ENCODE peak calls at places on chromosomes 3 and 15, in five cellular contexts. B is cardiac fibroblast, W is smooth muscle cell of the brain vasculature, J is NCI-H1092, V is anterior cingulate cortex. Z is an unnamed sample.

GRCh38 chr15:89685995-89686394 is 4.6 kb downstream of the PEX11A start:
- DNase-seq in B (no peak), W (no peak), J (no peak), V (no peak), Z (no peak)

GRCh38 chr3:125061170-125061569 is 5.4 kb upstream of the HEG1 start:
- DNase-seq in B (peak), W (no peak), J (no peak), V (no peak), Z (no peak)

GRCh38 chr15:90698629-90699028 is 18.5 kb upstream of the BLM start:
- DNase-seq in B (no peak), W (no peak), J (no peak), V (no peak), Z (no peak)

GRCh38 chr15:35393403-35393802 is 152.6 kb downstream of the DPH6 start:
- DNase-seq in B (no peak), W (no peak), J (no peak), V (no peak), Z (no peak)

GRCh38 chr3:110243081-110243480 is 828.5 kb upstream of the NECTIN3 start:
- DNase-seq in B (peak), W (no peak), J (no peak), V (no peak), Z (no peak)

GRCh38 chr3:98817546-98817945 is 54.4 kb downstream of the ST3GAL6 start:
- DNase-seq in B (peak), W (no peak), J (peak), V (peak), Z (no peak)

GRCh38 chr15:60212536-60212935 is 185.2 kb downstream of the ANXA2 start:
- DNase-seq in B (no peak), W (no peak), J (no peak), V (no peak), Z (no peak)

GRCh38 chr3:88301273-88302002 is 151.7 kb downstream of the C3orf38 start:
- DNase-seq in B (no peak), W (no peak), J (no peak), V (no peak), Z (no peak)

GRCh38 chr15:49494842-49495241 is 71.8 kb downstream of the FGF7 start:
- DNase-seq in B (no peak), W (no peak), J (no peak), V (no peak), Z (no peak)

GRCh38 chr3:127476936-127477335 is 113.6 kb downstream of the TPRA1 start:
- DNase-seq in B (no peak), W (no peak), J (no peak), V (no peak), Z (no peak)

GRCh38 chr15:52780172-52780980 is 9.8 kb downstream of the ONECUT1 start:
- DNase-seq in B (peak), W (peak), J (peak), V (peak), Z (no peak)

GRCh38 chr3:45165497-45166282 is 19.5 kb upstream of the CDCP1 start:
- DNase-seq in B (no peak), W (no peak), J (no peak), V (no peak), Z (no peak)

GRCh38 chr3:25156526-25157075 is 271.5 kb upstream of the RARB start:
- DNase-seq in B (peak), W (no peak), J (no peak), V (no peak), Z (no peak)

GRCh38 chr3:197749315-197749600 is 425 bp upstream of the FYTTD1 start:
- DNase-seq in B (peak), W (no peak), J (peak), V (no peak), Z (peak)

GRCh38 chr3:133742351-133743091 is 3.7 kb upstream of the TF start:
- DNase-seq in B (peak), W (peak), J (peak), V (peak), Z (no peak)

GRCh38 chr3:154428369-154429206 is 1.4 kb downstream of the GPR149 start:
- DNase-seq in B (no peak), W (no peak), J (no peak), V (no peak), Z (no peak)

GRCh38 chr3:70981252-70981933 is 602.1 kb downstream of the FOXP1 start:
- DNase-seq in B (no peak), W (no peak), J (no peak), V (no peak), Z (no peak)

GRCh38 chr3:131299836-131300235 is 81.7 kb upstream of the NUDT16 start:
- DNase-seq in B (no peak), W (no peak), J (no peak), V (no peak), Z (no peak)

GRCh38 chr3:67819447-67819846 is 165.0 kb upstream of the SUCLG2 start:
- DNase-seq in B (no peak), W (no peak), J (no peak), V (no peak), Z (no peak)

GRCh38 chr15:26864664-26865191 is 2.1 kb upstream of the GABRA5 start:
- DNase-seq in B (peak), W (peak), J (peak), V (peak), Z (no peak)

GRCh38 chr3:171193693-171194092 is 167.2 kb upstream of the SLC2A2 start:
- DNase-seq in B (no peak), W (no peak), J (no peak), V (no peak), Z (no peak)

GRCh38 chr3:29655016-29655415 is 374.1 kb downstream of the RBMS3 start:
- DNase-seq in B (no peak), W (no peak), J (no peak), V (no peak), Z (no peak)

GRCh38 chr3:137163241-137163916 is 205.6 kb downstream of the IL20RB start:
- DNase-seq in B (no peak), W (no peak), J (no peak), V (no peak), Z (peak)

GRCh38 chr15:98673133-98673532 is 24.8 kb downstream of the IGF1R start:
- DNase-seq in B (no peak), W (no peak), J (no peak), V (no peak), Z (no peak)

GRCh38 chr15:98070132-98070531 is 109.6 kb downstream of the ARRDC4 start:
- DNase-seq in B (no peak), W (no peak), J (no peak), V (no peak), Z (no peak)

GRCh38 chr3:49906004-49906860 is 2.6 kb upstream of the MST1R start:
- DNase-seq in B (peak), W (no peak), J (no peak), V (peak), Z (no peak)

GRCh38 chr15:25345943-25346342 is 92.9 kb downstream of the UBE3A start:
- DNase-seq in B (peak), W (no peak), J (no peak), V (peak), Z (peak)

GRCh38 chr3:99330281-99330680 is 308.1 kb upstream of the COL8A1 start:
- DNase-seq in B (peak), W (no peak), J (no peak), V (no peak), Z (no peak)

GRCh38 chr15:88657326-88658069 is 18.7 kb downstream of the ISG20 start:
- DNase-seq in B (peak), W (no peak), J (no peak), V (peak), Z (no peak)

GRCh38 chr15:69451951-69452701 is 492 bp upstream of the RPLP1 start:
- DNase-seq in B (peak), W (no peak), J (no peak), V (no peak), Z (no peak)

GRCh38 chr15:87758739-87759457 is 497.6 kb downstream of the NTRK3 start:
- DNase-seq in B (peak), W (no peak), J (no peak), V (no peak), Z (no peak)

GRCh38 chr3:183278479-183279088 is 25.5 kb downstream of the B3GNT5 start:
- DNase-seq in B (no peak), W (no peak), J (no peak), V (no peak), Z (no peak)

GRCh38 chr3:194064380-194065118 is 71.4 kb upstream of the HES1 start:
- DNase-seq in B (no peak), W (no peak), J (no peak), V (no peak), Z (no peak)

GRCh38 chr15:100114526-100114925 is 227.2 kb downstream of the ADAMTS17 start:
- DNase-seq in B (peak), W (no peak), J (no peak), V (peak), Z (no peak)